ENCODE peak calls at places on chromosomes 4 and X, in five cellular contexts. One of them, this sample, is unnamed.

GRCh38 chrX:78673256-78673655 is 14.1 kb upstream of the RTL3 start:
- DNase-seq in HepG2: no peak
- DNase-seq in H7: no peak
- DNase-seq in brain microvascular endothelial cell: no peak
- DNase-seq in GM23248: no peak
- DNase-seq in this sample: no peak

GRCh38 chrX:154056739-154057367 is 37.2 kb upstream of the IRAK1 start:
- DNase-seq in GM23248: peak
- DNase-seq in HepG2: peak
- DNase-seq in H7: no peak
- DNase-seq in brain microvascular endothelial cell: no peak
- DNase-seq in this sample: no peak

GRCh38 chrX:105745863-105746262 is 76.5 kb upstream of the NRK start:
- DNase-seq in GM23248: no peak
- DNase-seq in H7: no peak
- DNase-seq in brain microvascular endothelial cell: no peak
- DNase-seq in HepG2: no peak
- DNase-seq in this sample: no peak

GRCh38 chr4:1347410-1347864 is 429 bp downstream of the UVSSA start:
- DNase-seq in GM23248: peak
- DNase-seq in H7: no peak
- DNase-seq in brain microvascular endothelial cell: peak
- DNase-seq in HepG2: peak
- DNase-seq in this sample: peak

GRCh38 chr4:23614284-23614892 is 275.5 kb downstream of the PPARGC1A start:
- DNase-seq in HepG2: peak
- DNase-seq in GM23248: peak
- DNase-seq in H7: peak
- DNase-seq in brain microvascular endothelial cell: no peak
- DNase-seq in this sample: peak

GRCh38 chrX:21056636-21057035 is 317.6 kb upstream of the CNKSR2 start:
- DNase-seq in H7: no peak
- DNase-seq in GM23248: peak
- DNase-seq in HepG2: no peak
- DNase-seq in brain microvascular endothelial cell: no peak
- DNase-seq in this sample: no peak

GRCh38 chr4:185235480-185236154 is 26.2 kb downstream of the SNX25 start:
- DNase-seq in GM23248: no peak
- DNase-seq in HepG2: peak
- DNase-seq in brain microvascular endothelial cell: peak
- DNase-seq in H7: no peak
- DNase-seq in this sample: no peak

GRCh38 chr4:138761638-138762205 is 253.9 kb upstream of the NOCT start:
- DNase-seq in HepG2: no peak
- DNase-seq in brain microvascular endothelial cell: no peak
- DNase-seq in GM23248: peak
- DNase-seq in H7: no peak
- DNase-seq in this sample: no peak

GRCh38 chrX:132367984-132368383 is 120.9 kb downstream of the MBNL3 start:
- DNase-seq in H7: no peak
- DNase-seq in brain microvascular endothelial cell: no peak
- DNase-seq in HepG2: peak
- DNase-seq in GM23248: no peak
- DNase-seq in this sample: no peak

GRCh38 chr4:55437356-55437796 is 41.6 kb downstream of the TMEM165 start:
- DNase-seq in HepG2: peak
- DNase-seq in GM23248: peak
- DNase-seq in H7: no peak
- DNase-seq in brain microvascular endothelial cell: peak
- DNase-seq in this sample: no peak

GRCh38 chrX:55919367-55920221 is 202.0 kb downstream of the RRAGB start:
- DNase-seq in GM23248: no peak
- DNase-seq in brain microvascular endothelial cell: no peak
- DNase-seq in HepG2: no peak
- DNase-seq in H7: no peak
- DNase-seq in this sample: no peak
- H3K4me3 ChIP-seq in GM23248: no peak
- H3K4me3 ChIP-seq in brain microvascular endothelial cell: no peak
- H3K4me3 ChIP-seq in HepG2: no peak
- H3K4me3 ChIP-seq in H7: no peak
- H3K4me3 ChIP-seq in this sample: no peak

GRCh38 chr4:124804584-124804983 is 92.1 kb upstream of the ANKRD50 start:
- DNase-seq in H7: no peak
- DNase-seq in brain microvascular endothelial cell: no peak
- DNase-seq in HepG2: no peak
- DNase-seq in GM23248: peak
- DNase-seq in this sample: no peak
- H3K4me3 ChIP-seq in H7: no peak
- H3K4me3 ChIP-seq in brain microvascular endothelial cell: no peak
- H3K4me3 ChIP-seq in HepG2: no peak
- H3K4me3 ChIP-seq in GM23248: no peak
- H3K4me3 ChIP-seq in this sample: no peak

GRCh38 chrX:100407784-100408642 is 2.1 kb downstream of the PCDH19 start:
- DNase-seq in H7: peak
- DNase-seq in HepG2: no peak
- DNase-seq in GM23248: no peak
- DNase-seq in brain microvascular endothelial cell: no peak
- DNase-seq in this sample: no peak
- H3K4me3 ChIP-seq in H7: peak
- H3K4me3 ChIP-seq in HepG2: no peak
- H3K4me3 ChIP-seq in GM23248: no peak
- H3K4me3 ChIP-seq in brain microvascular endothelial cell: no peak
- H3K4me3 ChIP-seq in this sample: no peak

GRCh38 chr4:105149771-105150170 is 3.1 kb downstream of the TET2 start:
- DNase-seq in GM23248: no peak
- DNase-seq in brain microvascular endothelial cell: no peak
- DNase-seq in HepG2: no peak
- DNase-seq in H7: no peak
- DNase-seq in this sample: no peak
- H3K4me3 ChIP-seq in GM23248: no peak
- H3K4me3 ChIP-seq in brain microvascular endothelial cell: no peak
- H3K4me3 ChIP-seq in HepG2: no peak
- H3K4me3 ChIP-seq in H7: no peak
- H3K4me3 ChIP-seq in this sample: no peak

DNA sequence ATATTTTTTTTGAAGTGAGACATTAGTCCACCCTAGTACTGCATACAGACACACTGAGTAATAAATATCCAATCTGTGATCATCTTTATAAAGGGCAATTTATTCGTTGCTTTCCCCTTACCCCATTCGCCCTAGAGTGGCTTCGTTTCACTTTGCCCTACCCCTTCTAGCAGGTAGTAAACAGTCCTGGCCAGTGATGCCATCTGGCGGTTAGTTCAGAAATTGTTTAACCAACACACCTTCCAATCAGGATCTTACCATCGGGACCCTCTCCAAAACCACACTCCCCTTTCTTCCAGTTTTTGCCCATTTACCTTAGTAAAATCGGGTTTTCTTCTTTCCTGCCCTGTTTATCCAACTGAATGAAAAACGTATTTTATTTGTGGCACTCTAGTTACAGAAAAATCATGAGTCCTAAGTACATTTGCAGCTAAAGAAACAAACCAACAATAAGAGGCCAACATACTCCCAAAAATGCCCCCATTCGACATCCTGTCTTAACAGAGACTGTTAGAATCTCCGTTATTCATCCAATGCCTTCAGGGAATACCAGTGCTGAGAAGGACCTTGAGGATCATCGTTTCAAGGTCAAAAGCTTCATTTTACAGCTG is 2.2 kb downstream of the PPA2 start:
- DNase-seq in GM23248: peak
- DNase-seq in HepG2: peak
- DNase-seq in brain microvascular endothelial cell: peak
- DNase-seq in H7: peak
- DNase-seq in this sample: peak
- H3K4me3 ChIP-seq in GM23248: peak
- H3K4me3 ChIP-seq in HepG2: peak
- H3K4me3 ChIP-seq in brain microvascular endothelial cell: peak
- H3K4me3 ChIP-seq in H7: no peak
- H3K4me3 ChIP-seq in this sample: peak

DNA sequence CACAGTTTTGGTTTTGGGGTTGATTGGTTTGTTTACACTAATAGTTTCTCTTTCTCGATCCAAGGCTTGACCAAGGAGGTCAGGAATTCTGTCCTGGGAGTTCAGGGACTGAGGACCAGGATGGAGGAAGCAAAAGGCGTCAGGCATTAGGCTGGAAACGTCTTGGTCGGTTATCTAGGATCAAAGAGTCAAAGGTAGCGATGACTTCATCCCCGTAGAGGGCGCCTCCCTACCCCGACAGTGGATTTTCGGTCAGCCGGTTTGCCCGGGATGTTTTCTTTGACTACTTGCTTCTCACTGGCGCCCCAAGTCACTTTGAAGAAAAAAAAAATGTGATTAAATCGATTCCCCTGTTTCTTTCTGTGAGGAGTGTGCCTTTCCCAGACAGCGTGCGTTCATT is 985 bp upstream of the FHDC1 start:
- DNase-seq in GM23248: no peak
- DNase-seq in H7: peak
- DNase-seq in HepG2: no peak
- DNase-seq in brain microvascular endothelial cell: no peak
- DNase-seq in this sample: no peak
- H3K4me3 ChIP-seq in GM23248: no peak
- H3K4me3 ChIP-seq in H7: peak
- H3K4me3 ChIP-seq in HepG2: no peak
- H3K4me3 ChIP-seq in brain microvascular endothelial cell: no peak
- H3K4me3 ChIP-seq in this sample: no peak

GRCh38 chr4:89001647-89002518 is 55.1 kb downstream of the FAM13A start:
- DNase-seq in HepG2: no peak
- DNase-seq in brain microvascular endothelial cell: no peak
- DNase-seq in H7: no peak
- DNase-seq in GM23248: no peak
- DNase-seq in this sample: no peak
- H3K4me3 ChIP-seq in HepG2: no peak
- H3K4me3 ChIP-seq in brain microvascular endothelial cell: no peak
- H3K4me3 ChIP-seq in H7: no peak
- H3K4me3 ChIP-seq in GM23248: no peak
- H3K4me3 ChIP-seq in this sample: no peak

GRCh38 chr4:130090427-130090826 is 994.5 kb downstream of the C4orf33 start:
- DNase-seq in GM23248: no peak
- DNase-seq in HepG2: no peak
- DNase-seq in brain microvascular endothelial cell: no peak
- DNase-seq in H7: no peak
- DNase-seq in this sample: no peak
- H3K4me3 ChIP-seq in GM23248: no peak
- H3K4me3 ChIP-seq in HepG2: no peak
- H3K4me3 ChIP-seq in brain microvascular endothelial cell: no peak
- H3K4me3 ChIP-seq in H7: no peak
- H3K4me3 ChIP-seq in this sample: no peak

GRCh38 chr4:183962413-183962812 is 57.3 kb downstream of the STOX2 start:
- DNase-seq in H7: no peak
- DNase-seq in GM23248: no peak
- DNase-seq in brain microvascular endothelial cell: no peak
- DNase-seq in HepG2: no peak
- DNase-seq in this sample: no peak

GRCh38 chr4:183960021-183960420 is 54.9 kb downstream of the STOX2 start:
- DNase-seq in H7: peak
- DNase-seq in HepG2: no peak
- DNase-seq in brain microvascular endothelial cell: peak
- DNase-seq in GM23248: peak
- DNase-seq in this sample: peak

GRCh38 chr4:183961772-183962171 is 56.7 kb downstream of the STOX2 start:
- DNase-seq in brain microvascular endothelial cell: no peak
- DNase-seq in H7: no peak
- DNase-seq in HepG2: no peak
- DNase-seq in GM23248: no peak
- DNase-seq in this sample: no peak

GRCh38 chr4:183960912-183961569 is 55.9 kb downstream of the STOX2 start:
- DNase-seq in H7: no peak
- DNase-seq in GM23248: no peak
- DNase-seq in HepG2: no peak
- DNase-seq in brain microvascular endothelial cell: no peak
- DNase-seq in this sample: no peak

GRCh38 chr4:183959349-183959748 is 54.2 kb downstream of the STOX2 start:
- DNase-seq in HepG2: no peak
- DNase-seq in GM23248: no peak
- DNase-seq in brain microvascular endothelial cell: no peak
- DNase-seq in H7: no peak
- DNase-seq in this sample: no peak
- H3K4me3 ChIP-seq in HepG2: no peak
- H3K4me3 ChIP-seq in GM23248: no peak
- H3K4me3 ChIP-seq in brain microvascular endothelial cell: no peak
- H3K4me3 ChIP-seq in H7: no peak
- H3K4me3 ChIP-seq in this sample: peak

This sample was measured in astrocyte of the cerebellum.